ENCODE peak calls at places on chromosomes 12 and 14, in seven cellular contexts. O is neural progenitor cell; D is mammary epithelial cell; N is CD8-positive, alpha-beta memory T cell; H is body of pancreas; S is endodermal cell; T is iPS DF 6.9. G is an unnamed sample.

GRCh38 chr14:77014004-77014604 is 14.4 kb downstream of the IRF2BPL start:
- DNase-seq in O (peak; percentile 65), D (no peak), N (no peak), H (peak; percentile 88), S (peak; percentile 76), T (no peak), G (no peak)

GRCh38 chr14:89401783-89402182 is 15.2 kb downstream of the FOXN3 start:
- DNase-seq in O (no peak), D (no peak), N (no peak), H (no peak), S (no peak), T (no peak), G (no peak)

GRCh38 chr12:76790564-76791552 is 26.9 kb downstream of the ZDHHC17 start:
- DNase-seq in O (peak; percentile 46), D (no peak), N (no peak), H (no peak), S (no peak), T (no peak), G (no peak)

GRCh38 chr12:106976013-106976658 is 10.8 kb downstream of the MTERF2 start:
- DNase-seq in O (no peak), D (no peak), N (no peak), H (no peak), S (no peak), T (no peak), G (no peak)

GRCh38 chr14:80419339-80419738 is 208.0 kb upstream of the DIO2 start:
- DNase-seq in O (no peak), D (no peak), N (no peak), H (peak; percentile 44), S (no peak), T (no peak), G (no peak)

GRCh38 chr12:76197283-76197682 is 112.8 kb upstream of the NAP1L1 start:
- DNase-seq in O (no peak), D (no peak), N (no peak), H (no peak), S (no peak), T (no peak), G (no peak)

GRCh38 chr14:29348504-29348903 is 579.1 kb downstream of the PRKD1 start:
- DNase-seq in O (no peak), D (no peak), N (no peak), H (no peak), S (no peak), T (no peak), G (no peak)

GRCh38 chr12:112450725-112451124 is 32.0 kb downstream of the PTPN11 start:
- DNase-seq in O (no peak), D (no peak), N (no peak), H (no peak), S (no peak), T (no peak), G (no peak)

GRCh38 chr14:96662116-96662901 is 134.9 kb upstream of the VRK1 start:
- DNase-seq in O (no peak), D (no peak), N (no peak), H (no peak), S (no peak), T (no peak), G (no peak)

GRCh38 chr12:124094188-124094587 is 121.2 kb downstream of the ZNF664 start:
- DNase-seq in O (no peak), D (no peak), N (no peak), H (no peak), S (no peak), T (no peak), G (no peak)

GRCh38 chr12:111991535-111991934 is 21.4 kb downstream of the TMEM116 start:
- DNase-seq in O (no peak), D (no peak), N (no peak), H (no peak), S (no peak), T (no peak), G (no peak)

GRCh38 chr14:104683653-104684448 is 5.6 kb upstream of the INF2 start:
- DNase-seq in O (no peak), D (no peak), N (no peak), H (no peak), S (no peak), T (no peak), G (no peak)

GRCh38 chr12:132873724-132874123 is 13.7 kb downstream of the CHFR start:
- DNase-seq in O (no peak), D (no peak), N (no peak), H (no peak), S (no peak), T (no peak), G (no peak)
- H3K36me3 ChIP-seq in O (no peaks in the 10 kb centered on the region), D (peaks cover 26% of the 10 kb centered on the region), N (peaks cover 14% of the 10 kb centered on the region), H (peaks cover 35% of the 10 kb centered on the region), S (peaks cover 63% of the 10 kb centered on the region), T (peaks cover 14% of the 10 kb centered on the region), G (peaks cover 22% of the 10 kb centered on the region)

DNA sequence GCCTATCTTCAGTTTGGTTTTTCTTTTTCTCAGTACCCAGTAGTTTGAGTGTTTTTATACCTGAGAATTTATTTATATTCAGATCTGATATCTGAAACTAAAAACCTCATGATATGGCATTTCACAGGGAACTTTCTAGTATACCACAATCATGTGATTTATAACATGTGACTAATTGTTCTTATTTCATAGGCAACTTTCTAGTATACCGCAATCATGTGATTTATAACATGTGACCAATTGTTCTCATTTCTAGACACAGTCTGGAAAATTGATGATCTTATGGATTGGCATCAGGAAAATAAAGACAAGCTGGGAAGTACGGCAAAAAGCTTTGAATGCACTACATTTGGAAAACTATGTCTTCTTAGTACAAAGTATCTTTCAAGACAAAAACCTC is 20.6 kb downstream of the ZNF268 start:
- DNase-seq in O (no peak), D (no peak), N (no peak), H (no peak), S (no peak), T (no peak), G (no peak)
- H3K9me3 ChIP-seq in O (peaks cover 66% of the 10 kb centered on the region), D (peaks cover 58% of the 10 kb centered on the region), N (peaks cover 63% of the 10 kb centered on the region), H (peaks cover 30% of the 10 kb centered on the region), S (peaks cover 67% of the 10 kb centered on the region), T (peaks cover 19% of the 10 kb centered on the region), G (peaks cover 56% of the 10 kb centered on the region)

GRCh38 chr14:75091251-75091650 is 21.8 kb downstream of the ZC2HC1C start:
- DNase-seq in O (peak; percentile 37), D (no peak), N (no peak), H (no peak), S (no peak), T (no peak), G (no peak)

GRCh38 chr14:75094896-75095295 is 25.5 kb downstream of the ZC2HC1C start:
- DNase-seq in O (no peak), D (no peak), N (no peak), H (no peak), S (no peak), T (no peak), G (no peak)

GRCh38 chr14:75090353-75090752 is 20.9 kb downstream of the ZC2HC1C start:
- DNase-seq in O (no peak), D (no peak), N (no peak), H (no peak), S (no peak), T (no peak), G (no peak)

GRCh38 chr14:75095690-75096089 is 26.2 kb downstream of the ZC2HC1C start:
- DNase-seq in O (no peak), D (no peak), N (no peak), H (no peak), S (no peak), T (no peak), G (no peak)

GRCh38 chr14:75092698-75093097 is 23.3 kb downstream of the ZC2HC1C start:
- DNase-seq in O (peak; percentile 44), D (no peak), N (no peak), H (no peak), S (no peak), T (no peak), G (no peak)
- H3K36me3 ChIP-seq in O (no peaks in the 10 kb centered on the region), D (peaks cover 29% of the 10 kb centered on the region), N (peaks cover 41% of the 10 kb centered on the region), H (peaks cover 32% of the 10 kb centered on the region), S (peaks cover 65% of the 10 kb centered on the region), T (no peaks in the 10 kb centered on the region), G (peaks cover 27% of the 10 kb centered on the region)

GRCh38 chr12:129826273-129826672 is 77.6 kb downstream of the TMEM132D start:
- DNase-seq in O (no peak), D (no peak), N (no peak), H (no peak), S (no peak), T (no peak), G (no peak)
- H3K9me3 ChIP-seq in O (no peaks in the 10 kb centered on the region), D (peaks cover 11% of the 10 kb centered on the region), N (no peaks in the 10 kb centered on the region), H (no peaks in the 10 kb centered on the region), S (no peaks in the 10 kb centered on the region), T (peaks cover 30% of the 10 kb centered on the region), G (no peaks in the 10 kb centered on the region)

GRCh38 chr14:23164250-23164649 is 19.2 kb downstream of the SLC7A8 start:
- DNase-seq in O (no peak), D (no peak), N (no peak), H (peak; percentile 85), S (no peak), T (no peak), G (no peak)
- H3K36me3 ChIP-seq in O (no peaks in the 10 kb centered on the region), D (no peaks in the 10 kb centered on the region), N (no peaks in the 10 kb centered on the region), H (no peaks in the 10 kb centered on the region), S (no peaks in the 10 kb centered on the region), T (peaks cover 12% of the 10 kb centered on the region), G (no peaks in the 10 kb centered on the region)

G was measured in MG63.